ENCODE peak calls at places on chromosomes 1 and 21, in seven cellular contexts. One of them, this sample, is unnamed.

GRCh38 chr1:222373216-222373615 is 174.7 kb downstream of the HHIPL2 start:
- DNase-seq in NB4: no peak
- DNase-seq in Peyer's patch: no peak
- DNase-seq in adrenal gland: no peak
- DNase-seq in lower leg skin: no peak
- DNase-seq in aorta: no peak
- DNase-seq in cardiac fibroblast: no peak
- DNase-seq in this sample: no peak

GRCh38 chr1:220708929-220709801 is 19.0 kb downstream of the C1orf115 start:
- DNase-seq in NB4: no peak
- DNase-seq in Peyer's patch: peak
- DNase-seq in adrenal gland: no peak
- DNase-seq in lower leg skin: no peak
- DNase-seq in aorta: no peak
- DNase-seq in cardiac fibroblast: no peak
- DNase-seq in this sample: no peak

GRCh38 chr1:155016231-155016831 is 13.7 kb downstream of the ZBTB7B start:
- DNase-seq in NB4: peak
- DNase-seq in Peyer's patch: peak
- DNase-seq in adrenal gland: no peak
- DNase-seq in lower leg skin: no peak
- DNase-seq in aorta: no peak
- DNase-seq in cardiac fibroblast: no peak
- DNase-seq in this sample: no peak

GRCh38 chr1:43250351-43250761 is 19.4 kb upstream of the TMEM125 start:
- DNase-seq in NB4: no peak
- DNase-seq in Peyer's patch: no peak
- DNase-seq in adrenal gland: no peak
- DNase-seq in lower leg skin: no peak
- DNase-seq in aorta: no peak
- DNase-seq in cardiac fibroblast: no peak
- DNase-seq in this sample: no peak

GRCh38 chr1:34049477-34049876 is 115.6 kb downstream of the CSMD2 start:
- DNase-seq in NB4: no peak
- DNase-seq in Peyer's patch: no peak
- DNase-seq in adrenal gland: no peak
- DNase-seq in lower leg skin: no peak
- DNase-seq in aorta: no peak
- DNase-seq in cardiac fibroblast: no peak
- DNase-seq in this sample: no peak

GRCh38 chr1:247639381-247639981 is 34.1 kb downstream of the OR2G3 start:
- DNase-seq in NB4: no peak
- DNase-seq in Peyer's patch: no peak
- DNase-seq in adrenal gland: peak
- DNase-seq in lower leg skin: peak
- DNase-seq in aorta: peak
- DNase-seq in cardiac fibroblast: peak
- DNase-seq in this sample: peak

GRCh38 chr1:14930224-14930965 is 223.2 kb upstream of the TMEM51 start:
- DNase-seq in NB4: no peak
- DNase-seq in Peyer's patch: no peak
- DNase-seq in adrenal gland: peak
- DNase-seq in lower leg skin: no peak
- DNase-seq in aorta: no peak
- DNase-seq in cardiac fibroblast: no peak
- DNase-seq in this sample: no peak

GRCh38 chr1:14300991-14301703 is 297.3 kb upstream of the KAZN start:
- DNase-seq in NB4: no peak
- DNase-seq in Peyer's patch: no peak
- DNase-seq in adrenal gland: no peak
- DNase-seq in lower leg skin: peak
- DNase-seq in aorta: no peak
- DNase-seq in cardiac fibroblast: no peak
- DNase-seq in this sample: peak

GRCh38 chr1:212082765-212083406 is 47.3 kb downstream of the DTL start:
- DNase-seq in NB4: no peak
- DNase-seq in Peyer's patch: no peak
- DNase-seq in adrenal gland: no peak
- DNase-seq in lower leg skin: no peak
- DNase-seq in aorta: no peak
- DNase-seq in cardiac fibroblast: no peak
- DNase-seq in this sample: no peak

GRCh38 chr1:113123737-113124136 is 50.7 kb downstream of the LRIG2 start:
- DNase-seq in NB4: no peak
- DNase-seq in Peyer's patch: no peak
- DNase-seq in adrenal gland: peak
- DNase-seq in lower leg skin: no peak
- DNase-seq in aorta: no peak
- DNase-seq in cardiac fibroblast: peak
- DNase-seq in this sample: no peak

GRCh38 chr1:224623743-224624333 is 7.7 kb downstream of the CNIH3 start:
- DNase-seq in NB4: peak
- DNase-seq in Peyer's patch: peak
- DNase-seq in adrenal gland: no peak
- DNase-seq in lower leg skin: no peak
- DNase-seq in aorta: no peak
- DNase-seq in cardiac fibroblast: peak
- DNase-seq in this sample: no peak

GRCh38 chr1:8937701-8938100 is 8.0 kb upstream of the CA6 start:
- DNase-seq in NB4: no peak
- DNase-seq in Peyer's patch: no peak
- DNase-seq in adrenal gland: no peak
- DNase-seq in lower leg skin: no peak
- DNase-seq in aorta: no peak
- DNase-seq in cardiac fibroblast: no peak
- DNase-seq in this sample: no peak

GRCh38 chr1:53593758-53594380 is 134.7 kb downstream of the DMRTB1 start:
- DNase-seq in NB4: no peak
- DNase-seq in Peyer's patch: no peak
- DNase-seq in adrenal gland: no peak
- DNase-seq in lower leg skin: no peak
- DNase-seq in aorta: no peak
- DNase-seq in cardiac fibroblast: no peak
- DNase-seq in this sample: no peak

GRCh38 chr1:88976235-88976634 is 16.2 kb downstream of the KYAT3 start:
- DNase-seq in NB4: no peak
- DNase-seq in Peyer's patch: no peak
- DNase-seq in adrenal gland: no peak
- DNase-seq in lower leg skin: no peak
- DNase-seq in aorta: no peak
- DNase-seq in cardiac fibroblast: no peak
- DNase-seq in this sample: no peak

GRCh38 chr1:63663873-63664272 is 70.7 kb downstream of the PGM1 start:
- DNase-seq in NB4: no peak
- DNase-seq in Peyer's patch: no peak
- DNase-seq in adrenal gland: no peak
- DNase-seq in lower leg skin: no peak
- DNase-seq in aorta: no peak
- DNase-seq in cardiac fibroblast: peak
- DNase-seq in this sample: no peak

GRCh38 chr1:145963218-145964019 is 956 bp downstream of the ANKRD34A start:
- DNase-seq in NB4: no peak
- DNase-seq in Peyer's patch: no peak
- DNase-seq in adrenal gland: no peak
- DNase-seq in lower leg skin: no peak
- DNase-seq in aorta: no peak
- DNase-seq in cardiac fibroblast: peak
- DNase-seq in this sample: no peak

GRCh38 chr1:119475866-119476439 is 31.1 kb upstream of the HSD3B1 start:
- DNase-seq in NB4: peak
- DNase-seq in Peyer's patch: no peak
- DNase-seq in adrenal gland: peak
- DNase-seq in lower leg skin: peak
- DNase-seq in aorta: no peak
- DNase-seq in cardiac fibroblast: peak
- DNase-seq in this sample: no peak

GRCh38 chr21:42401164-42401563 is 2.5 kb upstream of the UBASH3A start:
- DNase-seq in NB4: no peak
- DNase-seq in Peyer's patch: no peak
- DNase-seq in adrenal gland: no peak
- DNase-seq in lower leg skin: no peak
- DNase-seq in aorta: no peak
- DNase-seq in cardiac fibroblast: peak
- DNase-seq in this sample: no peak

GRCh38 chr1:21666572-21667320 is 2.4 kb downstream of the RAP1GAP start:
- DNase-seq in NB4: no peak
- DNase-seq in Peyer's patch: no peak
- DNase-seq in adrenal gland: no peak
- DNase-seq in lower leg skin: no peak
- DNase-seq in aorta: peak
- DNase-seq in cardiac fibroblast: no peak
- DNase-seq in this sample: no peak

GRCh38 chr1:93471911-93472310 is 24.0 kb downstream of the FNBP1L start:
- DNase-seq in NB4: no peak
- DNase-seq in Peyer's patch: no peak
- DNase-seq in adrenal gland: no peak
- DNase-seq in lower leg skin: no peak
- DNase-seq in aorta: no peak
- DNase-seq in cardiac fibroblast: peak
- DNase-seq in this sample: no peak

GRCh38 chr1:203368624-203369451 is 17.9 kb upstream of the FMOD start:
- DNase-seq in NB4: peak
- DNase-seq in Peyer's patch: no peak
- DNase-seq in adrenal gland: peak
- DNase-seq in lower leg skin: peak
- DNase-seq in aorta: peak
- DNase-seq in cardiac fibroblast: peak
- DNase-seq in this sample: peak

GRCh38 chr1:5099558-5099957 is 445.1 kb downstream of the AJAP1 start:
- DNase-seq in NB4: no peak
- DNase-seq in Peyer's patch: no peak
- DNase-seq in adrenal gland: no peak
- DNase-seq in lower leg skin: no peak
- DNase-seq in aorta: no peak
- DNase-seq in cardiac fibroblast: no peak
- DNase-seq in this sample: no peak

GRCh38 chr21:38297193-38297592 is 40.4 kb downstream of the KCNJ15 start:
- DNase-seq in NB4: no peak
- DNase-seq in Peyer's patch: no peak
- DNase-seq in adrenal gland: no peak
- DNase-seq in lower leg skin: no peak
- DNase-seq in aorta: no peak
- DNase-seq in cardiac fibroblast: peak
- DNase-seq in this sample: no peak

GRCh38 chr1:199041173-199041914 is 402.5 kb downstream of the PTPRC start:
- DNase-seq in NB4: peak
- DNase-seq in Peyer's patch: no peak
- DNase-seq in adrenal gland: no peak
- DNase-seq in lower leg skin: no peak
- DNase-seq in aorta: no peak
- DNase-seq in cardiac fibroblast: no peak
- DNase-seq in this sample: no peak

GRCh38 chr1:239997515-239998311 is 94.0 kb upstream of the FMN2 start:
- DNase-seq in NB4: no peak
- DNase-seq in Peyer's patch: no peak
- DNase-seq in adrenal gland: no peak
- DNase-seq in lower leg skin: no peak
- DNase-seq in aorta: no peak
- DNase-seq in cardiac fibroblast: no peak
- DNase-seq in this sample: no peak

DNA sequence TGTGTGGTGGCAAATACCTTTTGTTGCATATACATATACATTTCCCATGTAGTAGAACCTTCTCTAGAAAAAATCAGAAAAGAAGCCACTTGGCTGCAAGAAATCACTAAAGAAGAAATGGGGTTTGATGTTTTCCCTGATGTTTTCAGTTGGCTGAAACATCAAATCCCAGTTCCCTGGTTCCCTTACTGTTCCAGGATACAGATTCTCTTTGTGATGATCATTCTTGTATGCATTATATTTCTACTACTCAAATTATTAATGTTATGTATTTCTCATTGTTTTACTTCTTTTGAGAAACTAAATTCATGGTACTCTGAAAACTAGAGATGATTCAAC is 7.6 kb downstream of the RNU1-2 start:
- DNase-seq in NB4: no peak
- DNase-seq in Peyer's patch: no peak
- DNase-seq in adrenal gland: no peak
- DNase-seq in lower leg skin: no peak
- DNase-seq in aorta: no peak
- DNase-seq in cardiac fibroblast: no peak
- DNase-seq in this sample: no peak
- H3K4me3 ChIP-seq in NB4: peak
- H3K4me3 ChIP-seq in Peyer's patch: peak
- H3K4me3 ChIP-seq in adrenal gland: no peak
- H3K4me3 ChIP-seq in lower leg skin: no peak
- H3K4me3 ChIP-seq in aorta: peak
- H3K4me3 ChIP-seq in cardiac fibroblast: no peak
- H3K4me3 ChIP-seq in this sample: peak

GRCh38 chr1:181128592-181129497 is 40.3 kb downstream of the IER5 start:
- DNase-seq in NB4: peak
- DNase-seq in Peyer's patch: peak
- DNase-seq in adrenal gland: peak
- DNase-seq in lower leg skin: no peak
- DNase-seq in aorta: peak
- DNase-seq in cardiac fibroblast: no peak
- DNase-seq in this sample: no peak
- H3K4me3 ChIP-seq in NB4: peak
- H3K4me3 ChIP-seq in Peyer's patch: no peak
- H3K4me3 ChIP-seq in adrenal gland: no peak
- H3K4me3 ChIP-seq in lower leg skin: no peak
- H3K4me3 ChIP-seq in aorta: no peak
- H3K4me3 ChIP-seq in cardiac fibroblast: no peak
- H3K4me3 ChIP-seq in this sample: no peak

DNA sequence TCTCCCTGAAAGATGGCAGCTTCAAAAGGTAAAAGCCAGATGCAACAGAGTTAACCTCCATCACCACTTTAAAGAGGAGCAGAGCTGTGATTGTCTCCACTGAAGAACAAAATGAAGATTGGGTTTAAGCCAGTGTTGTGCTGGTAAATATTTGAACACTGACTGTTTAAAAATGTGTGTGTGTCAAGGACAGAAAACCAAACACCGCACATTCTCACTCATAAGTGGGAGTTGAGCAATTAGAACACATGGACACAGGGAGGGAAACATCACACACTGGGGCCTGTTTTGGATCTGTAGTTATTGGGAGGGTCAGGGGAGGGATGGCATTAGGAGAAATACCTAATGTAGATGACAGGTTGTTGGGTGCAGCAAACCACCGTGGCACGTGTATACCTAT is 83.9 kb downstream of the ST6GALNAC5 start:
- DNase-seq in NB4: no peak
- DNase-seq in Peyer's patch: no peak
- DNase-seq in adrenal gland: no peak
- DNase-seq in lower leg skin: no peak
- DNase-seq in aorta: no peak
- DNase-seq in cardiac fibroblast: peak
- DNase-seq in this sample: no peak
- H3K4me3 ChIP-seq in NB4: no peak
- H3K4me3 ChIP-seq in Peyer's patch: no peak
- H3K4me3 ChIP-seq in adrenal gland: no peak
- H3K4me3 ChIP-seq in lower leg skin: no peak
- H3K4me3 ChIP-seq in aorta: no peak
- H3K4me3 ChIP-seq in cardiac fibroblast: no peak
- H3K4me3 ChIP-seq in this sample: no peak

DNA sequence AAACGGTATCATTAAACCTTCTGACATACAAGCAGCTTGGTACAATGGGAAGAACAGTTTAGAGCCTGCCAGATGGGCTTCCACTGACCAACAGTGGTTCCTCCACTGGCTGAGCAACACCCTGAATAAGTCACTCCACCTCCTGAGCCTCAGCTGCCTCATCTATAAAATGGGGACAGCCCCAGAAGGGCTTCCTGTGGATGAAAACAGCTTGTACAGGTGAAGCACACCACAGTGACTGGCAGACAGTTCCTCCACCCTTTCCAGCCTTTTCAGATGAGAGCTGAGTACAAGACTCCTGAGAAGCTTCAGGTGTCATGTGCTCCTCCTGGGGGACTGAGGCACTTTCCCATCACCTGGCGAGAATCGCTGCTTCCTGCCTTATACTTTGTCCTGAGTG is 2.1 kb downstream of the CAPZB start:
- DNase-seq in NB4: no peak
- DNase-seq in Peyer's patch: peak
- DNase-seq in adrenal gland: no peak
- DNase-seq in lower leg skin: no peak
- DNase-seq in aorta: no peak
- DNase-seq in cardiac fibroblast: no peak
- DNase-seq in this sample: no peak
- H3K4me3 ChIP-seq in NB4: peak
- H3K4me3 ChIP-seq in Peyer's patch: no peak
- H3K4me3 ChIP-seq in adrenal gland: no peak
- H3K4me3 ChIP-seq in lower leg skin: no peak
- H3K4me3 ChIP-seq in aorta: no peak
- H3K4me3 ChIP-seq in cardiac fibroblast: peak
- H3K4me3 ChIP-seq in this sample: peak

This sample was measured in psoas muscle.